ENCODE peak calls at places on chromosomes 1 and 21, in four cellular contexts. One of them, this sample, is unnamed.

GRCh38 chr1:21638531-21639341 is 30.4 kb downstream of the RAP1GAP start:
- DNase-seq in astrocyte of the cerebellum: no peak
- DNase-seq in thoracic aorta: no peak
- DNase-seq in natural killer cell: no peak
- DNase-seq in this sample: peak

GRCh38 chr1:12505176-12505575 is 112.8 kb downstream of the DHRS3 start:
- DNase-seq in astrocyte of the cerebellum: no peak
- DNase-seq in thoracic aorta: no peak
- DNase-seq in natural killer cell: no peak
- DNase-seq in this sample: no peak

GRCh38 chr1:216566809-216567208 is 143.6 kb upstream of the USH2A start:
- DNase-seq in astrocyte of the cerebellum: peak
- DNase-seq in thoracic aorta: no peak
- DNase-seq in natural killer cell: no peak
- DNase-seq in this sample: peak

GRCh38 chr1:150553392-150554085 is 4.3 kb downstream of the ADAMTSL4 start:
- DNase-seq in astrocyte of the cerebellum: no peak
- DNase-seq in thoracic aorta: no peak
- DNase-seq in natural killer cell: no peak
- DNase-seq in this sample: no peak

GRCh38 chr1:38962560-38962959 is 20.9 kb upstream of the RHBDL2 start:
- DNase-seq in astrocyte of the cerebellum: no peak
- DNase-seq in thoracic aorta: no peak
- DNase-seq in natural killer cell: no peak
- DNase-seq in this sample: peak

GRCh38 chr1:212899845-212900244 is 41.8 kb downstream of the FLVCR1 start:
- DNase-seq in astrocyte of the cerebellum: no peak
- DNase-seq in thoracic aorta: no peak
- DNase-seq in natural killer cell: no peak
- DNase-seq in this sample: no peak

GRCh38 chr1:14561014-14561693 is 37.3 kb upstream of the KAZN start:
- DNase-seq in astrocyte of the cerebellum: no peak
- DNase-seq in thoracic aorta: no peak
- DNase-seq in natural killer cell: no peak
- DNase-seq in this sample: no peak

GRCh38 chr1:85818371-85818770 is 110.1 kb upstream of the ZNHIT6 start:
- DNase-seq in astrocyte of the cerebellum: no peak
- DNase-seq in thoracic aorta: no peak
- DNase-seq in natural killer cell: no peak
- DNase-seq in this sample: no peak

GRCh38 chr1:31587720-31588423 is 11.6 kb downstream of the TINAGL1 start:
- DNase-seq in astrocyte of the cerebellum: no peak
- DNase-seq in thoracic aorta: peak
- DNase-seq in natural killer cell: peak
- DNase-seq in this sample: peak

GRCh38 chr1:88634538-88634937 is 49.5 kb upstream of the PKN2 start:
- DNase-seq in astrocyte of the cerebellum: no peak
- DNase-seq in thoracic aorta: no peak
- DNase-seq in natural killer cell: no peak
- DNase-seq in this sample: no peak

GRCh38 chr1:11749203-11749689 is 12.7 kb upstream of the C1orf167 start:
- DNase-seq in astrocyte of the cerebellum: no peak
- DNase-seq in thoracic aorta: no peak
- DNase-seq in natural killer cell: peak
- DNase-seq in this sample: peak

GRCh38 chr1:51073456-51073855 is 28.6 kb upstream of the C1orf185 start:
- DNase-seq in astrocyte of the cerebellum: no peak
- DNase-seq in thoracic aorta: no peak
- DNase-seq in natural killer cell: no peak
- DNase-seq in this sample: no peak

GRCh38 chr1:204162498-204163074 is 3.6 kb downstream of the REN start:
- DNase-seq in astrocyte of the cerebellum: peak
- DNase-seq in thoracic aorta: peak
- DNase-seq in natural killer cell: peak
- DNase-seq in this sample: peak

GRCh38 chr1:3657578-3658230 is 5.4 kb downstream of the TP73 start:
- DNase-seq in astrocyte of the cerebellum: no peak
- DNase-seq in thoracic aorta: no peak
- DNase-seq in natural killer cell: no peak
- DNase-seq in this sample: no peak

GRCh38 chr1:154774175-154774855 is 95.8 kb downstream of the KCNN3 start:
- DNase-seq in astrocyte of the cerebellum: no peak
- DNase-seq in thoracic aorta: no peak
- DNase-seq in natural killer cell: no peak
- DNase-seq in this sample: no peak

GRCh38 chr1:154772056-154772455 is 98.0 kb downstream of the KCNN3 start:
- DNase-seq in astrocyte of the cerebellum: no peak
- DNase-seq in thoracic aorta: no peak
- DNase-seq in natural killer cell: no peak
- DNase-seq in this sample: no peak

GRCh38 chr1:154773551-154773950 is 96.5 kb downstream of the KCNN3 start:
- DNase-seq in astrocyte of the cerebellum: no peak
- DNase-seq in thoracic aorta: no peak
- DNase-seq in natural killer cell: no peak
- DNase-seq in this sample: no peak

GRCh38 chr1:154770897-154771594 is 99.0 kb downstream of the KCNN3 start:
- DNase-seq in astrocyte of the cerebellum: no peak
- DNase-seq in thoracic aorta: no peak
- DNase-seq in natural killer cell: no peak
- DNase-seq in this sample: no peak

GRCh38 chr1:154772611-154773515 is 97.2 kb downstream of the KCNN3 start:
- DNase-seq in astrocyte of the cerebellum: no peak
- DNase-seq in thoracic aorta: no peak
- DNase-seq in natural killer cell: no peak
- DNase-seq in this sample: no peak
- TF ChIP-seq CTCF in astrocyte of the cerebellum: no peak
- TF ChIP-seq CTCF in thoracic aorta: no peak
- TF ChIP-seq CTCF in natural killer cell: no peak
- TF ChIP-seq CTCF in this sample: no peak

DNA sequence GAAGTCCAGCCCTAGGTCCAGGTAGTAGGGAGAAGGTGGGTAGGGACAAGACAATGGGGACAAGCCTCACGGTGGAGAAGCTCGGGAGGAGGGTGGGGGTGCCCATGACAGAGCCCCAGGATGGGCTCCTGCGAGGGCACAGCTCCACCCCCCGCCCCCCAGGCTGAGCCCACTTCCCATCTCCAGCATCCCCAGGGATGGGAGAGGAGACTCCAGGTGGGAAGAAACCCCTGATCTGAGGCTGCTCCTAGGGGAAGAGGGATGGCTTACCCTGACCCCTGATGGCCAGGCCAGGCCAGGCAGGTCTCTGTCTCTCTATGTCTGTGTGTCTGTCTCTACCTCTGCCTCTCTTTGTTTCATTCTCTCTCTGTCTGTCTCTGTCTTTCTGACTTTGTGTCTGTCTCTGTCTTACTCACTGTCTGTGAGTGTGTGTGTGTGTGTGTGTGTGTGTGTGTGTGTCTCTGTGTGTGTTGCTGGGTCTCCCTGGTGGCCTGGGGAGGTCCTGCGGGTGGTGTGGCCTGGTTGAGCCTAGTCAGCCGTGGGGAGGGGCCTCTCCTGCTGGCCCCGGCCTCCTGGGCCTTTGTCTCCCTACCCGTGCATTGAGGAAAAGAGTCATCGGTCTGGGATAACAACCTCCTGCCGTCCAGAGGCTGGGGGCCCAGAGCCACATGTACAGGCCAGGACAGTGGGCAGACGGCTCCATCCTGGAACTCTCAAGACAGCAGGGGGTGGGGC is 45.7 kb downstream of the WNT9A start:
- DNase-seq in astrocyte of the cerebellum: no peak
- DNase-seq in thoracic aorta: no peak
- DNase-seq in natural killer cell: no peak
- DNase-seq in this sample: peak
- TF ChIP-seq CTCF in astrocyte of the cerebellum: peak
- TF ChIP-seq CTCF in thoracic aorta: no peak
- TF ChIP-seq CTCF in natural killer cell: no peak
- TF ChIP-seq CTCF in this sample: peak

GRCh38 chr1:59046730-59047157 is 250.2 kb upstream of the FGGY start:
- DNase-seq in astrocyte of the cerebellum: no peak
- DNase-seq in thoracic aorta: no peak
- DNase-seq in natural killer cell: no peak
- DNase-seq in this sample: no peak
- TF ChIP-seq CTCF in astrocyte of the cerebellum: peak
- TF ChIP-seq CTCF in thoracic aorta: no peak
- TF ChIP-seq CTCF in natural killer cell: peak
- TF ChIP-seq CTCF in this sample: no peak

GRCh38 chr1:26234644-26235384 is 814 bp downstream of the CEP85 start:
- DNase-seq in astrocyte of the cerebellum: no peak
- DNase-seq in thoracic aorta: no peak
- DNase-seq in natural killer cell: no peak
- DNase-seq in this sample: peak
- TF ChIP-seq CTCF in astrocyte of the cerebellum: peak
- TF ChIP-seq CTCF in thoracic aorta: no peak
- TF ChIP-seq CTCF in natural killer cell: no peak
- TF ChIP-seq CTCF in this sample: no peak

DNA sequence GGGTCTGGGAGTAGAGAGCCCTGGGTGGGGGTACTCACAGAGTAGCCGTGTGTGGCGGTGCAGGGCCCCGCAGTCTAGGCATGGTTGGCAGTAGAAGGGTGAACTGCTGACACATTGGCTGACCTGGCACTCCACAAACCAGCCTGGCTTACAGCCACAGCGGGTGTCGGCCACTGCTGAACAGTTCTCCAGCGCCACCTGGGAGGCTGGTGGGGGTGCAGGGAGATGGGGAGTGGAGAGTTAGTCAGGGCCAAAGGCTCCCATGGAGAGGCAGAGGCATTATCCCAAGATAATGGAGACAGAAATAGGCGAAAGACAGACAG is 1.5 kb downstream of the TNFRSF25 start:
- DNase-seq in astrocyte of the cerebellum: no peak
- DNase-seq in thoracic aorta: no peak
- DNase-seq in natural killer cell: no peak
- DNase-seq in this sample: peak
- TF ChIP-seq CTCF in astrocyte of the cerebellum: no peak
- TF ChIP-seq CTCF in thoracic aorta: no peak
- TF ChIP-seq CTCF in natural killer cell: no peak
- TF ChIP-seq CTCF in this sample: no peak

GRCh38 chr1:180778782-180779398 is 133.8 kb upstream of the KIAA1614 start:
- DNase-seq in astrocyte of the cerebellum: no peak
- DNase-seq in thoracic aorta: no peak
- DNase-seq in natural killer cell: no peak
- DNase-seq in this sample: peak
- TF ChIP-seq CTCF in astrocyte of the cerebellum: peak
- TF ChIP-seq CTCF in thoracic aorta: no peak
- TF ChIP-seq CTCF in natural killer cell: no peak
- TF ChIP-seq CTCF in this sample: peak

GRCh38 chr21:37563641-37564340 is 197.2 kb downstream of the DYRK1A start:
- DNase-seq in astrocyte of the cerebellum: peak
- DNase-seq in thoracic aorta: peak
- DNase-seq in natural killer cell: peak
- DNase-seq in this sample: peak
- TF ChIP-seq CTCF in astrocyte of the cerebellum: peak
- TF ChIP-seq CTCF in thoracic aorta: peak
- TF ChIP-seq CTCF in natural killer cell: peak
- TF ChIP-seq CTCF in this sample: peak